ENCODE peak calls at places on chromosomes 4 and X, in four cellular contexts. H, X, R and D are unnamed samples.

GRCh38 chr4:118994030-118994429 is 105.4 kb downstream of the SYNPO2 start:
- DNase-seq in H (no peak), X (no peak), R (no peak), D (peak)

GRCh38 chr4:148058160-148058859 is 326.4 kb downstream of the ARHGAP10 start:
- DNase-seq in H (no peak), X (no peak), R (no peak), D (no peak)

GRCh38 chrX:153633607-153634180 is 13.3 kb upstream of the DUSP9 start:
- DNase-seq in H (no peak), X (no peak), R (peak), D (no peak)

GRCh38 chr4:85681194-85681803 is 206.3 kb downstream of the ARHGAP24 start:
- DNase-seq in H (no peak), X (peak), R (no peak), D (peak)

GRCh38 chr4:32775049-32775448 is 2054.9 kb downstream of the PCDH7 start:
- DNase-seq in H (no peak), X (peak), R (no peak), D (no peak)

GRCh38 chrX:69222103-69223090 is 57.1 kb upstream of the PJA1 start:
- DNase-seq in H (peak), X (peak), R (peak), D (peak)

GRCh38 chrX:12115377-12115776 is 22.9 kb upstream of the FRMPD4 start:
- DNase-seq in H (peak), X (no peak), R (no peak), D (no peak)

GRCh38 chr4:6852582-6852981 is 57.0 kb upstream of the TBC1D14 start:
- DNase-seq in H (no peak), X (no peak), R (no peak), D (no peak)

GRCh38 chrX:14351889-14352288 is 177.4 kb upstream of the GLRA2 start:
- DNase-seq in H (no peak), X (no peak), R (no peak), D (no peak)

GRCh38 chrX:134512566-134512965 is 52.6 kb downstream of the HPRT1 start:
- DNase-seq in H (peak), X (peak), R (no peak), D (peak)